ENCODE peak calls at places on chromosomes 13 and 19, in five cellular contexts. K is EH, G is Calu3, C is body of pancreas, M is C1 segment of cervical spinal cord. B is an unnamed sample.

GRCh38 chr13:111922086-111922485 is 144.9 kb upstream of the SOX1 start:
- DNase-seq in C (no peak), G (no peak), K (no peak), M (no peak), B (no peak)

GRCh38 chr13:34933349-34933748 is 8.7 kb upstream of the NBEA start:
- DNase-seq in G (no peak), M (no peak), C (no peak), K (no peak), B (no peak)

GRCh38 chr19:22807061-22807835 is 23.3 kb upstream of the ZNF99 start:
- DNase-seq in G (no peak), K (no peak), C (no peak), M (no peak), B (no peak)

GRCh38 chr13:24632382-24633121 is 47.7 kb upstream of the ATP12A start:
- DNase-seq in K (no peak), G (no peak), M (no peak), C (no peak), B (peak)

GRCh38 chr13:88592105-88592504 is 920.9 kb downstream of the SLITRK5 start:
- DNase-seq in G (no peak), M (no peak), K (no peak), C (no peak), B (no peak)

GRCh38 chr19:30049226-30049625 is 107.2 kb downstream of the URI1 start:
- DNase-seq in G (no peak), K (no peak), M (no peak), C (no peak), B (no peak)

GRCh38 chr13:38763446-38764381 is 76.8 kb downstream of the FREM2 start:
- DNase-seq in C (peak), K (peak), G (peak), M (no peak), B (peak)

GRCh38 chr19:45668342-45668871 is 386 bp downstream of the GIPR start:
- DNase-seq in K (no peak), C (no peak), M (peak), G (no peak), B (no peak)

GRCh38 chr13:51895906-51896888 is 34.4 kb downstream of the CCDC70 start:
- DNase-seq in K (peak), M (peak), G (peak), C (peak), B (peak)

GRCh38 chr19:33303791-33304759 is 1.7 kb upstream of the CEBPA start:
- DNase-seq in C (peak), M (no peak), G (no peak), K (peak), B (peak)

GRCh38 chr19:8731428-8732169 is 10.2 kb downstream of the OR2Z1 start:
- DNase-seq in G (no peak), M (no peak), K (no peak), C (no peak), B (no peak)

GRCh38 chr13:97502192-97502591 is 68.2 kb downstream of the RAP2A start:
- DNase-seq in G (no peak), M (no peak), K (peak), C (peak), B (no peak)

GRCh38 chr13:113646921-113647340 is 11.1 kb downstream of the ATP4B start:
- DNase-seq in C (peak), K (no peak), G (no peak), M (no peak), B (no peak)

GRCh38 chr13:50340566-50341287 is 325.5 kb downstream of the KCNRG start:
- DNase-seq in C (no peak), G (no peak), M (no peak), K (no peak), B (no peak)

GRCh38 chr13:48294670-48295069 is 8.9 kb upstream of the RB1 start:
- DNase-seq in C (no peak), K (no peak), G (no peak), M (no peak), B (no peak)

GRCh38 chr13:47858678-47859050 is 142.4 kb downstream of the SUCLA2 start:
- DNase-seq in G (no peak), K (peak), M (no peak), C (no peak), B (peak)

B was measured in AG10803.